ENCODE peak calls at places on chromosomes 13 and 19, in eight cellular contexts. U, V, R, A, B, L, W and E are unnamed samples.

GRCh38 chr13:33313504-33313903 is 27.9 kb upstream of the STARD13 start:
- DNase-seq in V (no peak), W (no peak), R (no peak), L (no peak), A (no peak), B (no peak), U (no peak), E (no peak)

GRCh38 chr13:32068255-32068654 is 36.7 kb downstream of the FRY start:
- DNase-seq in U (no peak), W (no peak), B (no peak), L (no peak), A (no peak), V (no peak), R (no peak), E (no peak)

GRCh38 chr13:32951580-32951979 is 64.6 kb upstream of the KL start:
- DNase-seq in U (no peak), R (no peak), B (no peak), V (no peak), L (no peak), W (no peak), A (no peak), E (no peak)

GRCh38 chr19:7757358-7757757 is 5.7 kb upstream of the CLEC4M start:
- DNase-seq in A (no peak), V (no peak), B (no peak), W (no peak), R (no peak), U (no peak), L (no peak), E (no peak)

GRCh38 chr19:48784527-48784926 is 26.3 kb downstream of the BCAT2 start:
- DNase-seq in W (no peak), L (no peak), A (no peak), U (no peak), V (no peak), R (no peak), B (no peak), E (no peak)

GRCh38 chr19:21498651-21499050 is 6.8 kb upstream of the ZNF429 start:
- DNase-seq in R (no peak), V (no peak), W (no peak), U (no peak), A (no peak), L (no peak), B (no peak), E (no peak)

GRCh38 chr13:83515267-83515666 is 367.0 kb downstream of the SLITRK1 start:
- DNase-seq in V (no peak), W (no peak), R (no peak), B (no peak), A (peak; percentile 68), L (no peak), U (no peak), E (no peak)

GRCh38 chr19:17292301-17293074 is 10.7 kb downstream of the ABHD8 start:
- DNase-seq in B (peak; percentile 68), W (peak; percentile 36), U (peak; percentile 28), R (peak; percentile 88), L (no peak), V (peak; percentile 84), A (peak; percentile 83), E (peak; percentile 82)

GRCh38 chr13:103878891-103879605 is 812.8 kb upstream of the SLC10A2 start:
- DNase-seq in W (no peak), V (no peak), L (no peak), U (no peak), B (no peak), R (no peak), A (no peak), E (no peak)

GRCh38 chr13:95083758-95084157 is 217.5 kb downstream of the ABCC4 start:
- DNase-seq in L (no peak), B (no peak), W (no peak), U (no peak), A (peak; percentile 68), R (no peak), V (no peak), E (no peak)

GRCh38 chr19:48393559-48394330 is at the start of gene GRIN2D:
- DNase-seq in W (peak; percentile 9), R (no peak), B (no peak), U (no peak), V (peak; percentile 87), L (no peak), A (peak; percentile 24), E (no peak)

GRCh38 chr13:35865341-35866240 is 265.6 kb downstream of the DCLK1 start:
- DNase-seq in V (no peak), A (no peak), R (no peak), B (no peak), L (no peak), U (no peak), W (no peak), E (no peak)

GRCh38 chr13:91356919-91357612 is 9.6 kb downstream of the MIR17HG start:
- DNase-seq in V (no peak), A (no peak), U (no peak), B (no peak), W (no peak), L (no peak), R (no peak), E (no peak)

GRCh38 chr13:113179374-113180230 is 21.2 kb downstream of the PROZ start:
- DNase-seq in R (no peak), U (no peak), V (no peak), W (no peak), A (peak; percentile 85), B (no peak), L (no peak), E (peak; percentile 40)

GRCh38 chr19:38250821-38251563 is 5.2 kb downstream of the PPP1R14A start:
- DNase-seq in U (no peak), B (no peak), L (no peak), W (peak; percentile 50), A (peak; percentile 43), R (no peak), V (peak; percentile 88), E (no peak)

GRCh38 chr19:32675720-32676185 is at the start of gene RGS9BP:
- DNase-seq in W (peak; percentile 64), B (peak; percentile 47), L (no peak), R (peak; percentile 81), A (peak; percentile 59), U (no peak), V (peak; percentile 69), E (peak; percentile 75)

GRCh38 chr19:5669212-5669611 is 11.1 kb downstream of the MICOS13 start:
- DNase-seq in V (no peak), L (no peak), A (no peak), W (no peak), R (no peak), B (no peak), U (no peak), E (no peak)